ENCODE peak calls at places on chromosome 14, in seven cellular contexts. X, E, Z, G, L, T and B are unnamed samples.

GRCh38 chr14:102951034-102951433 is 28.6 kb downstream of the AMN start:
- DNase-seq in X (no peak), E (no peak), Z (no peak), G (no peak), L (no peak), T (no peak), B (no peak)

GRCh38 chr14:53564870-53565269 is 391.8 kb downstream of the BMP4 start:
- DNase-seq in X (no peak), E (no peak), Z (no peak), G (no peak), L (no peak), T (no peak), B (no peak)

GRCh38 chr14:30541318-30541717 is 17.6 kb upstream of the G2E3 start:
- DNase-seq in X (no peak), E (no peak), Z (no peak), G (no peak), L (no peak), T (no peak), B (no peak)

GRCh38 chr14:21084988-21085853 is 13.2 kb downstream of the ZNF219 start:
- DNase-seq in X (no peak), E (no peak), Z (no peak), G (no peak), L (no peak), T (peak; percentile 80), B (no peak)

GRCh38 chr14:44846232-44846824 is 115.4 kb downstream of the KLHL28 start:
- DNase-seq in X (peak; percentile 45), E (no peak), Z (peak; percentile 34), G (no peak), L (no peak), T (peak; percentile 47), B (peak; percentile 10)

GRCh38 chr14:73738518-73739173 is 24.5 kb upstream of the PNMA1 start:
- DNase-seq in X (no peak), E (no peak), Z (no peak), G (peak; percentile 71), L (peak; percentile 49), T (no peak), B (no peak)

GRCh38 chr14:60863251-60863650 is 117.6 kb downstream of the TRMT5 start:
- DNase-seq in X (peak; percentile 3), E (no peak), Z (no peak), G (no peak), L (no peak), T (no peak), B (no peak)

GRCh38 chr14:91315844-91316267 is 71.4 kb upstream of the GPR68 start:
- DNase-seq in X (no peak), E (peak; percentile 60), Z (no peak), G (no peak), L (peak; percentile 58), T (no peak), B (no peak)

GRCh38 chr14:99275222-99275584 is 3.2 kb upstream of the BCL11B start:
- DNase-seq in X (no peak), E (no peak), Z (no peak), G (no peak), L (no peak), T (no peak), B (no peak)

GRCh38 chr14:70654609-70655008 is 12.9 kb downstream of the TTC9 start:
- DNase-seq in X (no peak), E (no peak), Z (no peak), G (no peak), L (no peak), T (peak; percentile 30), B (no peak)

GRCh38 chr14:83172363-83172762 is 1638.7 kb upstream of the SEL1L start:
- DNase-seq in X (no peak), E (no peak), Z (no peak), G (no peak), L (no peak), T (peak; percentile 35), B (no peak)

GRCh38 chr14:104563742-104564615 is 15.6 kb upstream of the C14orf180 start:
- DNase-seq in X (peak; percentile 75), E (peak; percentile 57), Z (peak; percentile 55), G (peak; percentile 91), L (peak; percentile 81), T (peak; percentile 46), B (peak; percentile 74)

GRCh38 chr14:103372552-103373304 is 12.5 kb upstream of the MARK3 start:
- DNase-seq in X (no peak), E (no peak), Z (no peak), G (peak; percentile 85), L (no peak), T (peak; percentile 93), B (no peak)

GRCh38 chr14:72894623-72895378 is 900 bp upstream of the DPF3 start:
- DNase-seq in X (peak; percentile 90), E (no peak), Z (no peak), G (no peak), L (peak; percentile 53), T (peak; percentile 45), B (no peak)